ENCODE peak calls at places on chromosomes 5 and 9, in nine cellular contexts. One of them, this sample, is unnamed. For H3K36me3, the result is how much of the 10 kb centered on the place peaks cover.

GRCh38 chr5:510521-510920 is 13.7 kb downstream of the SLC9A3 start:
- DNase-seq in heart right ventricle: no peak
- DNase-seq in H7: no peak
- DNase-seq in psoas muscle: no peak
- DNase-seq in fibroblast of lung: no peak
- DNase-seq in pancreas: no peak
- DNase-seq in cardiac muscle cell: no peak
- DNase-seq in CD8-positive, alpha-beta memory T cell: no peak
- DNase-seq in upper lobe of right lung: no peak
- DNase-seq in this sample: no peak

GRCh38 chr5:172114875-172115422 is 73.1 kb downstream of the STK10 start:
- DNase-seq in heart right ventricle: peak
- DNase-seq in H7: peak
- DNase-seq in psoas muscle: peak
- DNase-seq in fibroblast of lung: no peak
- DNase-seq in pancreas: peak
- DNase-seq in cardiac muscle cell: no peak
- DNase-seq in CD8-positive, alpha-beta memory T cell: peak
- DNase-seq in upper lobe of right lung: peak
- DNase-seq in this sample: peak

GRCh38 chr5:74643160-74643562 is 2.6 kb upstream of the ENC1 start:
- DNase-seq in heart right ventricle: peak
- DNase-seq in H7: no peak
- DNase-seq in psoas muscle: no peak
- DNase-seq in fibroblast of lung: peak
- DNase-seq in pancreas: no peak
- DNase-seq in cardiac muscle cell: no peak
- DNase-seq in CD8-positive, alpha-beta memory T cell: no peak
- DNase-seq in upper lobe of right lung: no peak
- DNase-seq in this sample: no peak

GRCh38 chr9:97790542-97790941 is 62.5 kb upstream of the FOXE1 start:
- DNase-seq in heart right ventricle: no peak
- DNase-seq in H7: no peak
- DNase-seq in psoas muscle: no peak
- DNase-seq in fibroblast of lung: no peak
- DNase-seq in pancreas: no peak
- DNase-seq in cardiac muscle cell: no peak
- DNase-seq in CD8-positive, alpha-beta memory T cell: no peak
- DNase-seq in upper lobe of right lung: no peak
- DNase-seq in this sample: no peak

GRCh38 chr5:159510282-159510681 is 180.0 kb upstream of the IL12B start:
- DNase-seq in heart right ventricle: peak
- DNase-seq in H7: peak
- DNase-seq in psoas muscle: peak
- DNase-seq in fibroblast of lung: peak
- DNase-seq in pancreas: no peak
- DNase-seq in cardiac muscle cell: peak
- DNase-seq in CD8-positive, alpha-beta memory T cell: no peak
- DNase-seq in upper lobe of right lung: peak
- DNase-seq in this sample: no peak

GRCh38 chr9:113541019-113541900 is 77.7 kb downstream of the RGS3 start:
- DNase-seq in heart right ventricle: peak
- DNase-seq in H7: peak
- DNase-seq in psoas muscle: no peak
- DNase-seq in fibroblast of lung: peak
- DNase-seq in pancreas: peak
- DNase-seq in cardiac muscle cell: peak
- DNase-seq in CD8-positive, alpha-beta memory T cell: no peak
- DNase-seq in upper lobe of right lung: no peak
- DNase-seq in this sample: no peak

GRCh38 chr9:3467593-3468219 is 58.1 kb downstream of the RFX3 start:
- DNase-seq in heart right ventricle: peak
- DNase-seq in H7: peak
- DNase-seq in psoas muscle: peak
- DNase-seq in fibroblast of lung: peak
- DNase-seq in pancreas: peak
- DNase-seq in cardiac muscle cell: peak
- DNase-seq in CD8-positive, alpha-beta memory T cell: peak
- DNase-seq in upper lobe of right lung: no peak
- DNase-seq in this sample: peak

GRCh38 chr5:173243215-173243614 is 8.2 kb upstream of the NKX2-5 start:
- DNase-seq in heart right ventricle: no peak
- DNase-seq in H7: no peak
- DNase-seq in psoas muscle: no peak
- DNase-seq in fibroblast of lung: no peak
- DNase-seq in pancreas: no peak
- DNase-seq in cardiac muscle cell: no peak
- DNase-seq in CD8-positive, alpha-beta memory T cell: no peak
- DNase-seq in upper lobe of right lung: no peak
- DNase-seq in this sample: no peak

GRCh38 chr9:104872959-104873850 is 54.8 kb downstream of the ABCA1 start:
- DNase-seq in heart right ventricle: peak
- DNase-seq in H7: no peak
- DNase-seq in psoas muscle: peak
- DNase-seq in fibroblast of lung: peak
- DNase-seq in pancreas: no peak
- DNase-seq in cardiac muscle cell: peak
- DNase-seq in CD8-positive, alpha-beta memory T cell: no peak
- DNase-seq in upper lobe of right lung: no peak
- DNase-seq in this sample: peak

GRCh38 chr5:126676195-126676624 is 75.5 kb downstream of the PHAX start:
- DNase-seq in heart right ventricle: peak
- DNase-seq in H7: peak
- DNase-seq in psoas muscle: no peak
- DNase-seq in fibroblast of lung: peak
- DNase-seq in pancreas: peak
- DNase-seq in cardiac muscle cell: peak
- DNase-seq in CD8-positive, alpha-beta memory T cell: peak
- DNase-seq in upper lobe of right lung: no peak
- DNase-seq in this sample: no peak

GRCh38 chr9:5818424-5819142 is 14.3 kb downstream of the ERMP1 start:
- DNase-seq in heart right ventricle: no peak
- DNase-seq in H7: no peak
- DNase-seq in psoas muscle: no peak
- DNase-seq in fibroblast of lung: no peak
- DNase-seq in pancreas: no peak
- DNase-seq in cardiac muscle cell: no peak
- DNase-seq in CD8-positive, alpha-beta memory T cell: no peak
- DNase-seq in upper lobe of right lung: no peak
- DNase-seq in this sample: no peak

GRCh38 chr5:12691330-12691729 is 787.1 kb upstream of the CTNND2 start:
- DNase-seq in heart right ventricle: no peak
- DNase-seq in H7: no peak
- DNase-seq in psoas muscle: no peak
- DNase-seq in fibroblast of lung: no peak
- DNase-seq in pancreas: no peak
- DNase-seq in cardiac muscle cell: no peak
- DNase-seq in CD8-positive, alpha-beta memory T cell: no peak
- DNase-seq in upper lobe of right lung: no peak
- DNase-seq in this sample: no peak

GRCh38 chr9:82149647-82150046 is 161.1 kb downstream of the SPATA31D1 start:
- DNase-seq in heart right ventricle: no peak
- DNase-seq in H7: no peak
- DNase-seq in psoas muscle: no peak
- DNase-seq in fibroblast of lung: no peak
- DNase-seq in pancreas: no peak
- DNase-seq in cardiac muscle cell: no peak
- DNase-seq in CD8-positive, alpha-beta memory T cell: no peak
- DNase-seq in upper lobe of right lung: no peak
- DNase-seq in this sample: no peak

GRCh38 chr9:14021871-14022525 is 291.9 kb downstream of the NFIB start:
- DNase-seq in heart right ventricle: no peak
- DNase-seq in H7: no peak
- DNase-seq in psoas muscle: no peak
- DNase-seq in fibroblast of lung: peak
- DNase-seq in pancreas: no peak
- DNase-seq in cardiac muscle cell: no peak
- DNase-seq in CD8-positive, alpha-beta memory T cell: no peak
- DNase-seq in upper lobe of right lung: no peak
- DNase-seq in this sample: no peak

GRCh38 chr9:38154501-38155421 is 85.7 kb upstream of the SHB start:
- DNase-seq in heart right ventricle: no peak
- DNase-seq in H7: no peak
- DNase-seq in psoas muscle: no peak
- DNase-seq in fibroblast of lung: no peak
- DNase-seq in pancreas: no peak
- DNase-seq in cardiac muscle cell: no peak
- DNase-seq in CD8-positive, alpha-beta memory T cell: no peak
- DNase-seq in upper lobe of right lung: no peak
- DNase-seq in this sample: no peak

DNA sequence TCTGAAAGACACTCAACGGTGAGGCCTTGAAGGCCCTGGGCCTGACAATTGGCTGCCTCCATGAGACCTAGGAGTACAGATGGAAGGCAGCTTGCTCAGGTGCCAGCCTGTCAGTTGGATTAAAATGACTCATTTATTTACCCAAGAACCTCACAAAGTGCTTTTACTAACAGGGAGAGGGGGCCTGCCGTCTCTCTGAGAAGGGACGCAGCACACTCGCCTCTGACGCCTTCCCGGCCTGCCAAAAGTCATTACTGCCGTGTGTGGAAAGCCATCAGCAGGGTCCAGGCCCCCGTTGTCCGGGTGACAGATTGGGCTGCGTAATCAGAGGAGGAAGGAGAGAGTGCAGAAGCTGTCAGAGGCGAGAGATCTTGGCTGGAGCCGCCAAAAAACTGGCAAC is 32.4 kb downstream of the DDX31 start:
- DNase-seq in heart right ventricle: no peak
- DNase-seq in H7: no peak
- DNase-seq in psoas muscle: no peak
- DNase-seq in fibroblast of lung: no peak
- DNase-seq in pancreas: no peak
- DNase-seq in cardiac muscle cell: no peak
- DNase-seq in CD8-positive, alpha-beta memory T cell: no peak
- DNase-seq in upper lobe of right lung: no peak
- DNase-seq in this sample: no peak
- H3K36me3 ChIP-seq in heart right ventricle: under half
- H3K36me3 ChIP-seq in H7: under half
- H3K36me3 ChIP-seq in psoas muscle: half or more
- H3K36me3 ChIP-seq in fibroblast of lung: under half
- H3K36me3 ChIP-seq in pancreas: under half
- H3K36me3 ChIP-seq in cardiac muscle cell: under half
- H3K36me3 ChIP-seq in CD8-positive, alpha-beta memory T cell: under half
- H3K36me3 ChIP-seq in upper lobe of right lung: half or more
- H3K36me3 ChIP-seq in this sample: under half

GRCh38 chr9:132311978-132312377 is 42.8 kb downstream of the SETX start:
- DNase-seq in heart right ventricle: no peak
- DNase-seq in H7: no peak
- DNase-seq in psoas muscle: no peak
- DNase-seq in fibroblast of lung: no peak
- DNase-seq in pancreas: no peak
- DNase-seq in cardiac muscle cell: peak
- DNase-seq in CD8-positive, alpha-beta memory T cell: no peak
- DNase-seq in upper lobe of right lung: no peak
- DNase-seq in this sample: no peak

GRCh38 chr9:132312873-132313272 is 41.9 kb downstream of the SETX start:
- DNase-seq in heart right ventricle: no peak
- DNase-seq in H7: no peak
- DNase-seq in psoas muscle: no peak
- DNase-seq in fibroblast of lung: no peak
- DNase-seq in pancreas: no peak
- DNase-seq in cardiac muscle cell: no peak
- DNase-seq in CD8-positive, alpha-beta memory T cell: no peak
- DNase-seq in upper lobe of right lung: no peak
- DNase-seq in this sample: no peak

GRCh38 chr9:132312426-132312825 is 42.4 kb downstream of the SETX start:
- DNase-seq in heart right ventricle: no peak
- DNase-seq in H7: no peak
- DNase-seq in psoas muscle: no peak
- DNase-seq in fibroblast of lung: no peak
- DNase-seq in pancreas: no peak
- DNase-seq in cardiac muscle cell: no peak
- DNase-seq in CD8-positive, alpha-beta memory T cell: no peak
- DNase-seq in upper lobe of right lung: no peak
- DNase-seq in this sample: no peak

GRCh38 chr9:132309056-132309455 is 45.7 kb downstream of the SETX start:
- DNase-seq in heart right ventricle: no peak
- DNase-seq in H7: no peak
- DNase-seq in psoas muscle: no peak
- DNase-seq in fibroblast of lung: no peak
- DNase-seq in pancreas: no peak
- DNase-seq in cardiac muscle cell: no peak
- DNase-seq in CD8-positive, alpha-beta memory T cell: no peak
- DNase-seq in upper lobe of right lung: no peak
- DNase-seq in this sample: no peak
- H3K36me3 ChIP-seq in heart right ventricle: under half
- H3K36me3 ChIP-seq in H7: under half
- H3K36me3 ChIP-seq in psoas muscle: half or more
- H3K36me3 ChIP-seq in fibroblast of lung: under half
- H3K36me3 ChIP-seq in pancreas: under half
- H3K36me3 ChIP-seq in cardiac muscle cell: under half
- H3K36me3 ChIP-seq in CD8-positive, alpha-beta memory T cell: under half
- H3K36me3 ChIP-seq in upper lobe of right lung: half or more
- H3K36me3 ChIP-seq in this sample: under half

GRCh38 chr9:137798142-137798541 is 79.4 kb upstream of the CACNA1B start:
- DNase-seq in heart right ventricle: no peak
- DNase-seq in H7: no peak
- DNase-seq in psoas muscle: no peak
- DNase-seq in fibroblast of lung: no peak
- DNase-seq in pancreas: no peak
- DNase-seq in cardiac muscle cell: no peak
- DNase-seq in CD8-positive, alpha-beta memory T cell: no peak
- DNase-seq in upper lobe of right lung: no peak
- DNase-seq in this sample: peak

GRCh38 chr9:137793196-137793841 is 84.3 kb upstream of the CACNA1B start:
- DNase-seq in heart right ventricle: no peak
- DNase-seq in H7: no peak
- DNase-seq in psoas muscle: no peak
- DNase-seq in fibroblast of lung: no peak
- DNase-seq in pancreas: no peak
- DNase-seq in cardiac muscle cell: no peak
- DNase-seq in CD8-positive, alpha-beta memory T cell: no peak
- DNase-seq in upper lobe of right lung: peak
- DNase-seq in this sample: peak

GRCh38 chr9:137797206-137798120 is 80.1 kb upstream of the CACNA1B start:
- DNase-seq in heart right ventricle: no peak
- DNase-seq in H7: no peak
- DNase-seq in psoas muscle: no peak
- DNase-seq in fibroblast of lung: no peak
- DNase-seq in pancreas: peak
- DNase-seq in cardiac muscle cell: no peak
- DNase-seq in CD8-positive, alpha-beta memory T cell: no peak
- DNase-seq in upper lobe of right lung: no peak
- DNase-seq in this sample: no peak

GRCh38 chr9:137791947-137792346 is 85.6 kb upstream of the CACNA1B start:
- DNase-seq in heart right ventricle: no peak
- DNase-seq in H7: no peak
- DNase-seq in psoas muscle: no peak
- DNase-seq in fibroblast of lung: no peak
- DNase-seq in pancreas: no peak
- DNase-seq in cardiac muscle cell: no peak
- DNase-seq in CD8-positive, alpha-beta memory T cell: no peak
- DNase-seq in upper lobe of right lung: no peak
- DNase-seq in this sample: no peak

GRCh38 chr9:137795156-137795666 is 82.4 kb upstream of the CACNA1B start:
- DNase-seq in heart right ventricle: no peak
- DNase-seq in H7: no peak
- DNase-seq in psoas muscle: no peak
- DNase-seq in fibroblast of lung: no peak
- DNase-seq in pancreas: peak
- DNase-seq in cardiac muscle cell: no peak
- DNase-seq in CD8-positive, alpha-beta memory T cell: no peak
- DNase-seq in upper lobe of right lung: no peak
- DNase-seq in this sample: no peak
- H3K36me3 ChIP-seq in heart right ventricle: under half
- H3K36me3 ChIP-seq in H7: under half
- H3K36me3 ChIP-seq in psoas muscle: half or more
- H3K36me3 ChIP-seq in fibroblast of lung: under half
- H3K36me3 ChIP-seq in pancreas: under half
- H3K36me3 ChIP-seq in cardiac muscle cell: half or more
- H3K36me3 ChIP-seq in CD8-positive, alpha-beta memory T cell: under half
- H3K36me3 ChIP-seq in upper lobe of right lung: half or more
- H3K36me3 ChIP-seq in this sample: under half

GRCh38 chr5:154895606-154896561 is 37.5 kb downstream of the CNOT8 start:
- DNase-seq in heart right ventricle: no peak
- DNase-seq in H7: no peak
- DNase-seq in psoas muscle: no peak
- DNase-seq in fibroblast of lung: no peak
- DNase-seq in pancreas: no peak
- DNase-seq in cardiac muscle cell: no peak
- DNase-seq in CD8-positive, alpha-beta memory T cell: no peak
- DNase-seq in upper lobe of right lung: no peak
- DNase-seq in this sample: no peak
- H3K36me3 ChIP-seq in heart right ventricle: under half
- H3K36me3 ChIP-seq in H7: under half
- H3K36me3 ChIP-seq in psoas muscle: half or more
- H3K36me3 ChIP-seq in fibroblast of lung: under half
- H3K36me3 ChIP-seq in pancreas: under half
- H3K36me3 ChIP-seq in cardiac muscle cell: under half
- H3K36me3 ChIP-seq in CD8-positive, alpha-beta memory T cell: under half
- H3K36me3 ChIP-seq in upper lobe of right lung: half or more
- H3K36me3 ChIP-seq in this sample: under half

This sample was measured in aorta.